ENCODE peak calls at places on chromosomes 4 and X, in five cellular contexts. Q, O, N, H and B are unnamed samples.

GRCh38 chrX:136380010-136380769 is 79.4 kb downstream of the ADGRG4 start:
- DNase-seq in Q (no peak), O (no peak), N (no peak), H (no peak), B (no peak)

GRCh38 chr4:18318682-18319410 is 297.3 kb upstream of the LCORL start:
- DNase-seq in Q (no peak), O (peak; percentile 40), N (no peak), H (no peak), B (no peak)

GRCh38 chr4:126533176-126533575 is 1099.6 kb upstream of the INTU start:
- DNase-seq in Q (no peak), O (no peak), N (no peak), H (no peak), B (no peak)

GRCh38 chrX:340641-341423 is 22.2 kb upstream of the GTPBP6 start:
- DNase-seq in Q (no peak), O (peak; percentile 16), N (no peak), H (no peak), B (no peak)

GRCh38 chr4:19227701-19228100 is 1024.0 kb upstream of the SLIT2 start:
- DNase-seq in Q (no peak), O (no peak), N (no peak), H (no peak), B (no peak)

GRCh38 chr4:140681201-140681600 is 75.0 kb downstream of the TBC1D9 start:
- DNase-seq in Q (no peak), O (no peak), N (no peak), H (no peak), B (no peak)

GRCh38 chrX:30918480-30918879 is 29.4 kb upstream of the TAB3 start:
- DNase-seq in Q (no peak), O (no peak), N (no peak), H (no peak), B (no peak)

GRCh38 chr4:47349323-47349722 is 114.2 kb downstream of the COMMD8 start:
- DNase-seq in Q (peak; percentile 41), O (no peak), N (no peak), H (no peak), B (no peak)

GRCh38 chrX:72713130-72713529 is 976 bp downstream of the PHKA1 start:
- DNase-seq in Q (no peak), O (no peak), N (peak; percentile 1), H (no peak), B (no peak)

GRCh38 chrX:19964017-19964710 is 26.7 kb downstream of the BCLAF3 start:
- DNase-seq in Q (no peak), O (no peak), N (peak; percentile 56), H (no peak), B (no peak)

GRCh38 chr4:87298362-87298761 is 24.3 kb downstream of the HSD17B13 start:
- DNase-seq in Q (no peak), O (no peak), N (no peak), H (no peak), B (no peak)

GRCh38 chrX:102697506-102697905 is 14.7 kb upstream of the GPRASP2 start:
- DNase-seq in Q (no peak), O (no peak), N (no peak), H (no peak), B (no peak)

GRCh38 chrX:10030570-10030969 is 63.4 kb downstream of the CLDN34 start:
- DNase-seq in Q (no peak), O (no peak), N (no peak), H (no peak), B (no peak)

GRCh38 chr4:34193451-34194154 is 2050.7 kb downstream of the ARAP2 start:
- DNase-seq in Q (no peak), O (no peak), N (peak; percentile 11), H (no peak), B (no peak)

GRCh38 chr4:88697588-88698329 is at the start of gene NAP1L5:
- DNase-seq in Q (no peak), O (peak; percentile 74), N (peak; percentile 32), H (peak; percentile 58), B (peak; percentile 49)

GRCh38 chr4:10582059-10582686 is 102.4 kb downstream of the CLNK start:
- DNase-seq in Q (peak; percentile 23), O (no peak), N (peak; percentile 35), H (peak; percentile 26), B (peak; percentile 47)

GRCh38 chr4:174521800-174522182 is 497 bp downstream of the HPGD start:
- DNase-seq in Q (no peak), O (no peak), N (peak; percentile 22), H (no peak), B (no peak)

GRCh38 chrX:70444326-70445196 is at the start of gene DLG3:
- DNase-seq in Q (no peak), O (no peak), N (peak; percentile 32), H (no peak), B (no peak)

GRCh38 chr4:10116625-10117423 is at the start of gene WDR1:
- DNase-seq in Q (peak; percentile 90), O (peak; percentile 98), N (peak; percentile 95), H (peak; percentile 97), B (peak; percentile 96)

GRCh38 chrX:110397904-110398303 is 39.3 kb downstream of the RTL9 start:
- DNase-seq in Q (no peak), O (no peak), N (no peak), H (peak; percentile 28), B (no peak)

GRCh38 chr4:142893012-142893411 is 46.9 kb upstream of the INPP4B start:
- DNase-seq in Q (no peak), O (no peak), N (no peak), H (no peak), B (no peak)

GRCh38 chrX:117093319-117093718 is 630.5 kb upstream of the CT83 start:
- DNase-seq in Q (no peak), O (no peak), N (no peak), H (no peak), B (no peak)

GRCh38 chr4:127632420-127633403 is at the start of gene INTU:
- DNase-seq in Q (peak; percentile 92), O (peak; percentile 96), N (peak; percentile 96), H (peak; percentile 93), B (peak; percentile 96)

GRCh38 chr4:77036206-77036605 is 39.6 kb downstream of the CCNI start:
- DNase-seq in Q (peak; percentile 78), O (no peak), N (peak; percentile 79), H (peak; percentile 57), B (no peak)

GRCh38 chrX:137427061-137427778 is 138.7 kb upstream of the ZIC3 start:
- DNase-seq in Q (no peak), O (no peak), N (no peak), H (no peak), B (no peak)

GRCh38 chrX:25049971-25050370 is 34.2 kb upstream of the ARX start:
- DNase-seq in Q (no peak), O (no peak), N (no peak), H (no peak), B (no peak)

GRCh38 chr4:169756971-169757574 is 671 bp downstream of the HPF1 start:
- DNase-seq in Q (no peak), O (no peak), N (peak; percentile 6), H (no peak), B (no peak)

GRCh38 chr4:25926473-25926872 is 12.5 kb downstream of the SMIM20 start:
- DNase-seq in Q (no peak), O (no peak), N (no peak), H (no peak), B (no peak)

GRCh38 chr4:25928320-25928955 is 14.4 kb downstream of the SMIM20 start:
- DNase-seq in Q (no peak), O (no peak), N (no peak), H (no peak), B (no peak)

GRCh38 chr4:25930722-25931354 is 16.8 kb downstream of the SMIM20 start:
- DNase-seq in Q (no peak), O (no peak), N (no peak), H (no peak), B (no peak)

GRCh38 chr4:25927361-25928040 is 13.5 kb downstream of the SMIM20 start:
- DNase-seq in Q (no peak), O (no peak), N (no peak), H (no peak), B (no peak)

GRCh38 chr4:25928956-25929336 is 14.9 kb downstream of the SMIM20 start:
- DNase-seq in Q (no peak), O (no peak), N (no peak), H (no peak), B (no peak)
- TF ChIP-seq CTCF in Q (no peak), O (no peak), N (no peak), H (no peak), B (no peak)

GRCh38 chr4:119489305-119489704 is 139.3 kb downstream of the PDE5A start:
- DNase-seq in Q (no peak), O (no peak), N (no peak), H (no peak), B (no peak)

GRCh38 chr4:119493419-119493818 is 135.2 kb downstream of the PDE5A start:
- DNase-seq in Q (no peak), O (no peak), N (peak; percentile 9), H (no peak), B (no peak)

DNA sequence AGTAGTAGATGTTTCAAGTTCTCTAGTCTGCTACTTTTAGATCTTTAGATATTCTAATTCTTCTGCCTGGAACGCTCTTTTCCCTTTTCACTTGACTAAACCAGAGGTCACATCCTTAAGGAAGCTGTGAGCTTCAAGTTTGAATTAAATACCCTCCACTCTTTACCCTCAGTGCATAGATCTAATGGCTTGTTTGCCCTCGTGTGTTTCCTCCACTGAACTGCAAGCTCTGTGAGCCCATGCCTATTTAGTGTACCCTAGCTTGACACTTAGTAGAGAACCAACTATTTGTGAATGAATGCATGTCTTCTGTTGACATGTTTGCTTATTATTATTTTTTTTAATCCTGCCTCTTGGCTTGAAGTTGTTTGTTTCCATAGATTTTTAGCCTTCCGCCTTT is 138.3 kb downstream of the PDE5A start:
- DNase-seq in Q (no peak), O (no peak), N (no peak), H (no peak), B (no peak)
- TF ChIP-seq CTCF in Q (peak; percentile 45), O (no peak), N (no peak), H (no peak), B (peak; percentile 11)

GRCh38 chrX:44580466-44580865 is 37.8 kb upstream of the FUNDC1 start:
- DNase-seq in Q (peak; percentile 41), O (no peak), N (peak; percentile 78), H (no peak), B (no peak)
- TF ChIP-seq CTCF in Q (no peak), O (no peak), N (no peak), H (no peak), B (no peak)

DNA sequence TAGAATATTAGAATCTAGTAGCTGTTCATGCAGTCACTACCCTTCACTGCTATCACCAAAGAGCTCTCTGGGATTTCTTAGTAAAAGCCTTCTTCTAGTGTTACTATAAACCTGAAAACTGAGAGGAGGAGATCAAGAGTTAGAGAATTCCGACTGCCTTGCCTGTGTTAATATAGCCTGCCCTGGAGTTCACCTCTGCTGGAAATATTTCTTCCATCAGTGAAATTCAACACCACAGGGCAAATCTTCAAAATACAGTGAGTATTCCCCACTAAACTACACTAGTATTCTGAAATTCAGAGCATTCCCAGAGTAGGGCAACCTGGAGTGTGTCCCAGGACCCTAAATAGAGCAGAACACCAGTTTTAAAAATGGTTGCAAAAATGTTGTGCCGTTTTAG is 301.1 kb downstream of the ARHGAP24 start:
- DNase-seq in Q (no peak), O (no peak), N (no peak), H (no peak), B (no peak)
- TF ChIP-seq CTCF in Q (no peak), O (no peak), N (no peak), H (no peak), B (no peak)

GRCh38 chr4:182642831-182643230 is 274.4 kb downstream of the DCTD start:
- DNase-seq in Q (no peak), O (no peak), N (no peak), H (no peak), B (no peak)
- TF ChIP-seq CTCF in Q (peak; percentile 51), O (peak; percentile 5), N (no peak), H (no peak), B (no peak)